ENCODE peak calls at places on chromosome 13, in four cellular contexts. One of them, this sample, is unnamed.

GRCh38 chr13:99589575-99589974 is 88.3 kb downstream of the TM9SF2 start:
- DNase-seq in thoracic aorta: no peak
- DNase-seq in kidney tubule cell: no peak
- DNase-seq in stimulated activated naive CD8-positive, alpha-beta T cell treated with anti-CD3 and anti-CD28 coated beads, Interleukin-15, Interleukin-2, amounts not matched to agents 100 U/mL and 50 U/mL, for 24 hours: no peak
- DNase-seq in this sample: no peak

GRCh38 chr13:46721054-46721453 is 75.9 kb downstream of the ESD start:
- DNase-seq in stimulated activated naive CD8-positive, alpha-beta T cell treated with anti-CD3 and anti-CD28 coated beads, Interleukin-15, Interleukin-2, amounts not matched to agents 100 U/mL and 50 U/mL, for 24 hours: peak
- DNase-seq in thoracic aorta: no peak
- DNase-seq in kidney tubule cell: peak
- DNase-seq in this sample: peak

GRCh38 chr13:108193806-108194205 is 21.5 kb downstream of the LIG4 start:
- DNase-seq in kidney tubule cell: peak
- DNase-seq in stimulated activated naive CD8-positive, alpha-beta T cell treated with anti-CD3 and anti-CD28 coated beads, Interleukin-15, Interleukin-2, amounts not matched to agents 100 U/mL and 50 U/mL, for 24 hours: no peak
- DNase-seq in thoracic aorta: no peak
- DNase-seq in this sample: no peak

GRCh38 chr13:98487016-98487415 is 89.9 kb downstream of the STK24 start:
- DNase-seq in kidney tubule cell: no peak
- DNase-seq in stimulated activated naive CD8-positive, alpha-beta T cell treated with anti-CD3 and anti-CD28 coated beads, Interleukin-15, Interleukin-2, amounts not matched to agents 100 U/mL and 50 U/mL, for 24 hours: no peak
- DNase-seq in thoracic aorta: no peak
- DNase-seq in this sample: no peak

GRCh38 chr13:90732049-90732448 is 615.4 kb upstream of the MIR17HG start:
- DNase-seq in kidney tubule cell: no peak
- DNase-seq in stimulated activated naive CD8-positive, alpha-beta T cell treated with anti-CD3 and anti-CD28 coated beads, Interleukin-15, Interleukin-2, amounts not matched to agents 100 U/mL and 50 U/mL, for 24 hours: no peak
- DNase-seq in thoracic aorta: no peak
- DNase-seq in this sample: no peak

GRCh38 chr13:113856716-113857065 is 7.2 kb downstream of the GAS6 start:
- DNase-seq in stimulated activated naive CD8-positive, alpha-beta T cell treated with anti-CD3 and anti-CD28 coated beads, Interleukin-15, Interleukin-2, amounts not matched to agents 100 U/mL and 50 U/mL, for 24 hours: no peak
- DNase-seq in kidney tubule cell: peak
- DNase-seq in thoracic aorta: no peak
- DNase-seq in this sample: no peak

GRCh38 chr13:106083620-106084350 is 451.7 kb downstream of the EFNB2 start:
- DNase-seq in thoracic aorta: no peak
- DNase-seq in stimulated activated naive CD8-positive, alpha-beta T cell treated with anti-CD3 and anti-CD28 coated beads, Interleukin-15, Interleukin-2, amounts not matched to agents 100 U/mL and 50 U/mL, for 24 hours: peak
- DNase-seq in kidney tubule cell: peak
- DNase-seq in this sample: peak

GRCh38 chr13:46801831-46802230 is 4.9 kb upstream of the ESD start:
- DNase-seq in kidney tubule cell: peak
- DNase-seq in thoracic aorta: no peak
- DNase-seq in stimulated activated naive CD8-positive, alpha-beta T cell treated with anti-CD3 and anti-CD28 coated beads, Interleukin-15, Interleukin-2, amounts not matched to agents 100 U/mL and 50 U/mL, for 24 hours: no peak
- DNase-seq in this sample: no peak